ENCODE peak calls at places on chromosomes 3 and 15, in four cellular contexts. N is neural progenitor cell, W is HCT116, B is MM.1S. U is an unnamed sample.

GRCh38 chr3:187518616-187519015 is 150.4 kb downstream of the RTP4 start:
- DNase-seq in N (no peak), W (no peak), B (no peak), U (no peak)

GRCh38 chr15:90124487-90124886 is 22.2 kb upstream of the IDH2 start:
- DNase-seq in B (no peak), W (no peak), N (no peak), U (no peak)

GRCh38 chr3:69568458-69568857 is 170.8 kb upstream of the MITF start:
- DNase-seq in B (no peak), W (no peak), N (no peak), U (no peak)

GRCh38 chr3:64846009-64846408 is 158.2 kb upstream of the ADAMTS9 start:
- DNase-seq in B (no peak), W (no peak), N (no peak), U (no peak)

GRCh38 chr3:150784747-150785125 is 21.8 kb upstream of the SIAH2 start:
- DNase-seq in W (no peak), N (no peak), B (no peak), U (peak)

GRCh38 chr15:67101981-67102929 is 36.9 kb downstream of the SMAD3 start:
- DNase-seq in N (no peak), B (peak), W (no peak), U (peak)

GRCh38 chr3:131140891-131141290 is 114.2 kb downstream of the NEK11 start:
- DNase-seq in B (no peak), W (no peak), N (no peak), U (no peak)

GRCh38 chr15:35696767-35697231 is 150.8 kb upstream of the DPH6 start:
- DNase-seq in N (no peak), W (peak), B (no peak), U (peak)

GRCh38 chr15:68354923-68355322 is 77.0 kb downstream of the ITGA11 start:
- DNase-seq in B (no peak), N (no peak), W (peak), U (peak)

GRCh38 chr15:77014137-77015081 is 19.5 kb downstream of the PSTPIP1 start:
- DNase-seq in B (no peak), N (no peak), W (no peak), U (no peak)

GRCh38 chr15:57767526-57767925 is 61.0 kb downstream of the POLR2M start:
- DNase-seq in B (no peak), N (no peak), W (no peak), U (no peak)

GRCh38 chr3:111910806-111911205 is 51.7 kb downstream of the PHLDB2 start:
- DNase-seq in B (no peak), W (no peak), N (no peak), U (no peak)

GRCh38 chr15:57118013-57118799 is 199.8 kb downstream of the TCF12 start:
- DNase-seq in W (peak), B (peak), N (no peak), U (peak)

GRCh38 chr15:48331796-48332641 is 790 bp downstream of the DUT start:
- DNase-seq in W (peak), N (peak), B (peak), U (peak)
- TF ChIP-seq EZH2phosphoT487 in W (no peak), N (no peak), B (no peak), U (no peak)

GRCh38 chr3:113205481-113205880 is 5.9 kb upstream of the BOC start:
- DNase-seq in B (no peak), N (no peak), W (no peak), U (peak)
- H3K9ac ChIP-seq in B (no peak), N (no peak), W (no peak), U (no peak)

DNA sequence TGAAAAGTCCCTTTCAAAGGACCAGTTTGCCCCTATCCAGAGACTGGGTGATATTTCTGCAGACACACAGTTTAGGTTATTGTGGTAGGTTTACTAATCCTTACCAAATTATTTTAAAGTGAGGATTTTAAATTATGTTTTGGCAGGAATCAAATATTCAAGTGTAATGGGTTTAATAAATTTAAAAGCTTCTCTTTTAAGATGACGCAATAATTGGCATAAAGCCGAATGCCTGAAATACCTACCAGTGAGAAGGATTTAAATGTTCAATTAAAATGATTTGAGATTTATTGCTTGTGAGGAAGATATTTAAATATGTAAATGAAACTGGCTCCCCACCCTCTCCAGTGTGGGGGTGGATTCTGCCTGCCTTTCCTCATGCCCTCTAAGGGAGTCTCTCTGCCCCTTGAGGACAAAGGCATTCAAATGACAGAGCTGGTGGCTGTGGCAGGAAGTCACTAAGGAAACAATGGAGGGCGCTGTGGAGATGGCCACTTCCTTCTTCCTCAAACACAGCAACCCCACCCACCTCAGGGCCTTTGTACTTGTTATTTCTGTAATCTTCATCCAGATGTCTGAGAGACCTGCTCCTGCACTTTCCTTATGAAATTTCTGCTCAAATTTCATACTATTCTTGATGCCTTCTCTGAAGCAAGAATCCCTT is 131.7 kb downstream of the TNIK start:
- DNase-seq in W (peak), B (no peak), N (peak), U (peak)
- TF ChIP-seq EZH2phosphoT487 in W (no peak), B (no peak), N (no peak), U (no peak)

GRCh38 chr3:126207166-126207565 is 26.8 kb upstream of the ALDH1L1 start:
- DNase-seq in B (no peak), N (no peak), W (no peak), U (no peak)

GRCh38 chr3:126205717-126206655 is 25.6 kb upstream of the ALDH1L1 start:
- DNase-seq in B (no peak), N (no peak), W (no peak), U (no peak)

GRCh38 chr3:126209741-126210140 is 29.4 kb upstream of the ALDH1L1 start:
- DNase-seq in N (no peak), B (no peak), W (no peak), U (no peak)

GRCh38 chr3:126208182-126208581 is 27.8 kb upstream of the ALDH1L1 start:
- DNase-seq in N (no peak), B (no peak), W (no peak), U (no peak)

DNA sequence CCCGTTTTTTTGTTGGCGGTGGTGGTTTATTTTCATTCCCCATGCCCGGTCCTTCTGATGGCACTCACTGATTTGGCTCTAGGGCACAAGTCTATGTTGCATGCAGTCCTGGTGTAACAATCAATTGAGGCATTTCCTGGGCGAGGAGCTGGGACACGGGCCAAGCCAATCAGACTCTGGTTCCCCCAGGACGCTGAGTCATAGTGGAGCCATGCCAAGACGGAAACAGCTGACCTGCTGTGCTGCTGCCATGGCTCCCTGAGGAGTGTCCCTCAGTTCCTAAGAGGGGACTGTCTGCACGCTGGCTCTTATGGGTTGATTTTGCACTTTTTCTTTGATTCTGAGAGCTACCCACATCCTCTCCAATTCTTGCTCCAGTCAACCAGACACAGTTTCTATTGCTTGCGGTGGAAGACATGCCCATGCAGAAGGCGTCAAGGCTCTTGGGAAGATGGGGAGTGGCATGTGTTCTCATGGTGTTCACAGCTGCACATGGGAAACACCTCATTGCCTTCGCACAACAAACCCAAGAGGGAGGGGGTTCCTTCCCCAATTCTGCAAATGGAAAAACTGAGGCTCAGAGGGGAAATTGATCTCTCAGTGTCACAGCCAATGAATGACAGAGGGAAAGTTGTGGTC is 28.4 kb upstream of the ALDH1L1 start:
- DNase-seq in B (no peak), W (peak), N (no peak), U (peak)
- H3K9ac ChIP-seq in B (no peak), W (no peak), N (no peak), U (no peak)

U was measured in PC-3.